ENCODE peak calls at places on chromosomes 12 and 14, in six cellular contexts. T, C, J, Z, M and R are unnamed samples.

GRCh38 chr12:15364221-15365170 is 42.2 kb downstream of the PTPRO start:
- DNase-seq in T (peak), C (no peak), J (no peak), Z (no peak), M (peak), R (no peak)

GRCh38 chr14:99274346-99275221 is 2.6 kb upstream of the BCL11B start:
- DNase-seq in T (peak), C (peak), J (peak), Z (no peak), M (peak), R (peak)

GRCh38 chr14:69921052-69921451 is 41.8 kb downstream of the SMOC1 start:
- DNase-seq in T (peak), C (no peak), J (no peak), Z (no peak), M (no peak), R (peak)

GRCh38 chr14:91834571-91834970 is 32.8 kb downstream of the TC2N start:
- DNase-seq in T (no peak), C (no peak), J (no peak), Z (no peak), M (no peak), R (no peak)

GRCh38 chr14:60095781-60096450 is 4.2 kb downstream of the PCNX4 start:
- DNase-seq in T (peak), C (no peak), J (no peak), Z (no peak), M (no peak), R (peak)

GRCh38 chr12:86261142-86261541 is 5.0 kb upstream of the MGAT4C start:
- DNase-seq in T (peak), C (no peak), J (no peak), Z (no peak), M (no peak), R (peak)

GRCh38 chr12:114945351-114945750 is 261.4 kb upstream of the TBX3 start:
- DNase-seq in T (peak), C (no peak), J (no peak), Z (no peak), M (no peak), R (no peak)

GRCh38 chr14:25406818-25407217 is 356.9 kb upstream of the STXBP6 start:
- DNase-seq in T (no peak), C (peak), J (no peak), Z (no peak), M (peak), R (peak)

GRCh38 chr14:26531894-26532293 is 65.9 kb downstream of the NOVA1 start:
- DNase-seq in T (peak), C (no peak), J (no peak), Z (no peak), M (peak), R (peak)

GRCh38 chr14:55889124-55889523 is 229.1 kb upstream of the PELI2 start:
- DNase-seq in T (no peak), C (no peak), J (no peak), Z (no peak), M (no peak), R (no peak)

GRCh38 chr12:147242-147641 is 66.7 kb downstream of the SLC6A12 start:
- DNase-seq in T (no peak), C (no peak), J (no peak), Z (no peak), M (no peak), R (no peak)

GRCh38 chr12:43069768-43070221 is 480.2 kb upstream of the PRICKLE1 start:
- DNase-seq in T (peak), C (no peak), J (no peak), Z (no peak), M (no peak), R (no peak)

GRCh38 chr12:50127546-50127945 is 15.5 kb downstream of the COX14 start:
- DNase-seq in T (no peak), C (no peak), J (no peak), Z (no peak), M (no peak), R (no peak)

GRCh38 chr12:109232731-109233130 is 76.4 kb downstream of the FOXN4 start:
- DNase-seq in T (no peak), C (no peak), J (no peak), Z (no peak), M (no peak), R (no peak)

GRCh38 chr12:7439579-7440505 is 4.1 kb downstream of the CD163L1 start:
- DNase-seq in T (peak), C (no peak), J (peak), Z (no peak), M (peak), R (peak)
- H3K4me3 ChIP-seq in T (peak), C (no peak), J (peak), Z (no peak), M (peak), R (peak)

GRCh38 chr12:12890492-12890814 is 909 bp upstream of the GPRC5A start:
- DNase-seq in T (peak), C (no peak), J (no peak), Z (no peak), M (no peak), R (no peak)
- TF ChIP-seq CTCF in T (no peak), C (no peak), J (no peak), Z (no peak), M (no peak), R (no peak)

GRCh38 chr12:56336361-56337167 is 2.1 kb upstream of the IL23A start:
- DNase-seq in T (no peak), C (peak), J (no peak), Z (no peak), M (no peak), R (no peak)

GRCh38 chr12:56334490-56334793 is 642 bp upstream of the PAN2 start:
- DNase-seq in T (no peak), C (no peak), J (no peak), Z (no peak), M (no peak), R (no peak)

GRCh38 chr12:56333679-56334489 is at the start of gene PAN2:
- DNase-seq in T (peak), C (peak), J (peak), Z (peak), M (peak), R (peak)

GRCh38 chr12:56338643-56339422 is at the start of gene IL23A:
- DNase-seq in T (no peak), C (peak), J (no peak), Z (peak), M (no peak), R (no peak)

GRCh38 chr12:56337753-56338221 is 897 bp upstream of the IL23A start:
- DNase-seq in T (no peak), C (no peak), J (no peak), Z (no peak), M (no peak), R (peak)
- H3K4me3 ChIP-seq in T (no peak), C (no peak), J (no peak), Z (peak), M (no peak), R (no peak)

GRCh38 chr12:96522283-96522682 is 32.9 kb downstream of the CFAP54 start:
- DNase-seq in T (no peak), C (no peak), J (no peak), Z (no peak), M (no peak), R (no peak)
- TF ChIP-seq CTCF in T (no peak), C (no peak), J (no peak), Z (no peak), M (no peak), R (no peak)

DNA sequence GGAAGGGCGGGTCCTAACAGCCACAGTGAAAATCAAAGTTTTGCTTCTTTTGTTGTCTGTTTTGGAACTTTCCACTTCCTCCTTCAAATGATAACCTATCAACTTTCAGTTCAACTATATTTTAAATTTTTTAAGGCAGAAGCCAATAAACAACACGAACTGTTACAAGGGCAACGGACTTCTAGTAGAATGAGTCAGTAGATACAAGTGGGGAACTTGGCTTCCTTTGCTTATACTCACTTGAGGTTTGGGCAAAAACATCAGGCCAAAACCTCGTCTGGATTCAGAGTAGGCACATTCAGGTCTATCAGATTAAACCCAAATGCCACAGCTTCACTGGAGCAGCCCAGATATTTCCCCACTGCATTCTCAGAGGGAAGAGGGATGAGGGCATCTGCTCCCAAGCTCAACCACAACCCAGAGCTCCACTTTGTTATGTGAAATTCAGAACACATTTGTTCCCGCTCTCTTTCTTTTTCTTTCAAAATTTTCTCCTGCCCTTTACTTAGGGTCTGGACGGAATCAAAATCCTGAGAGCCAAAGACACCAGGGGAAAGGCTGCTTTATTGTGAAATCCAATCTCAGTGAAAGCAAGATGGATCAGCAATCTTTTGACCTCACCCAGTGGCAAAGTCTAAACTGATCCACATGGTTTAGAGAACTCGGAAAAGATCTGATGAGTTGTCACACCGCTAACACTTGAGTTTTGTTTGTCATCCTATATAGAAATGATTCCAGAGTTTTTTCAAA is 152.5 kb upstream of the BTG1 start:
- DNase-seq in T (peak), C (peak), J (no peak), Z (no peak), M (no peak), R (peak)
- H3K4me3 ChIP-seq in T (no peak), C (no peak), J (no peak), Z (no peak), M (no peak), R (no peak)

GRCh38 chr12:53953831-53954693 is 641 bp upstream of the HOXC12 start:
- DNase-seq in T (no peak), C (no peak), J (no peak), Z (no peak), M (no peak), R (no peak)
- TF ChIP-seq CTCF in T (no peak), C (no peak), J (no peak), Z (no peak), M (no peak), R (no peak)